ENCODE peak calls at places on chromosomes 3 and 15, in six cellular contexts. K, O, Y, Q, B and U are unnamed samples.

GRCh38 chr15:66803182-66803729 is 101.2 kb downstream of the SMAD6 start:
- DNase-seq in K (peak; percentile 86), O (peak; percentile 87), Y (peak; percentile 97), Q (peak; percentile 94), B (peak; percentile 98), U (no peak)

GRCh38 chr3:57717491-57717890 is 24.6 kb upstream of the DENND6A start:
- DNase-seq in K (no peak), O (no peak), Y (no peak), Q (no peak), B (no peak), U (no peak)

GRCh38 chr3:128418900-128419299 is 47.8 kb downstream of the DNAJB8 start:
- DNase-seq in K (no peak), O (no peak), Y (no peak), Q (no peak), B (no peak), U (no peak)

GRCh38 chr15:63236272-63236671 is 41.1 kb upstream of the APH1B start:
- DNase-seq in K (no peak), O (peak; percentile 42), Y (no peak), Q (no peak), B (peak; percentile 68), U (no peak)

GRCh38 chr15:66578286-66578875 is 12.6 kb upstream of the LCTL start:
- DNase-seq in K (no peak), O (peak; percentile 57), Y (no peak), Q (peak; percentile 16), B (peak; percentile 93), U (peak; percentile 72)

GRCh38 chr3:142272200-142272891 is 47.0 kb upstream of the GK5 start:
- DNase-seq in K (no peak), O (no peak), Y (no peak), Q (no peak), B (peak; percentile 49), U (no peak)

GRCh38 chr3:45606991-45607712 is 12.6 kb downstream of the LIMD1 start:
- DNase-seq in K (no peak), O (no peak), Y (no peak), Q (no peak), B (no peak), U (no peak)

GRCh38 chr15:101596633-101597032 is 55.5 kb downstream of the TM2D3 start:
- DNase-seq in K (no peak), O (no peak), Y (no peak), Q (no peak), B (no peak), U (no peak)

GRCh38 chr3:172132159-172132586 is 92.8 kb downstream of the FNDC3B start:
- DNase-seq in K (no peak), O (no peak), Y (no peak), Q (no peak), B (no peak), U (peak; percentile 70)

GRCh38 chr3:156826144-156826895 is at the start of gene LEKR1:
- DNase-seq in K (peak; percentile 83), O (peak; percentile 94), Y (peak; percentile 86), Q (peak; percentile 85), B (peak; percentile 97), U (no peak)

GRCh38 chr3:21938267-21938681 is 187.3 kb upstream of the ZNF385D start:
- DNase-seq in K (no peak), O (no peak), Y (no peak), Q (no peak), B (no peak), U (no peak)

GRCh38 chr15:74215958-74216357 is 13.4 kb upstream of the STRA6 start:
- DNase-seq in K (no peak), O (no peak), Y (no peak), Q (no peak), B (no peak), U (no peak)

GRCh38 chr3:103126111-103126510 is 691.3 kb downstream of the ZPLD1 start:
- DNase-seq in K (no peak), O (no peak), Y (no peak), Q (peak; percentile 9), B (no peak), U (no peak)

GRCh38 chr3:184572528-184573270 is 11.1 kb downstream of the EPHB3 start:
- DNase-seq in K (no peak), O (no peak), Y (no peak), Q (no peak), B (no peak), U (no peak)

GRCh38 chr3:14122301-14122700 is 2.4 kb downstream of the CHCHD4 start:
- DNase-seq in K (no peak), O (peak; percentile 54), Y (no peak), Q (no peak), B (no peak), U (no peak)

GRCh38 chr3:42421818-42422796 is 11.7 kb upstream of the LYZL4 start:
- DNase-seq in K (no peak), O (no peak), Y (no peak), Q (no peak), B (no peak), U (no peak)

GRCh38 chr15:22973286-22973685 is 6.9 kb downstream of the CYFIP1 start:
- DNase-seq in K (no peak), O (no peak), Y (no peak), Q (no peak), B (no peak), U (no peak)

GRCh38 chr3:82163907-82164520 is 402.6 kb upstream of the GBE1 start:
- DNase-seq in K (no peak), O (peak; percentile 44), Y (no peak), Q (no peak), B (peak; percentile 38), U (peak; percentile 51)

GRCh38 chr15:69468241-69469121 is 15.9 kb downstream of the RPLP1 start:
- DNase-seq in K (no peak), O (peak; percentile 97), Y (peak; percentile 64), Q (peak; percentile 90), B (peak; percentile 33), U (peak; percentile 80)

GRCh38 chr15:60590935-60591490 is 112.1 kb upstream of the ICE2 start:
- DNase-seq in K (peak; percentile 67), O (peak; percentile 51), Y (peak; percentile 73), Q (no peak), B (peak; percentile 36), U (no peak)

GRCh38 chr15:25939122-25939521 is 76.0 kb upstream of the ATP10A start:
- DNase-seq in K (no peak), O (no peak), Y (no peak), Q (no peak), B (no peak), U (no peak)

GRCh38 chr3:108180214-108180613 is 42.0 kb downstream of the IFT57 start:
- DNase-seq in K (no peak), O (peak; percentile 54), Y (no peak), Q (no peak), B (peak; percentile 31), U (no peak)

GRCh38 chr3:150828997-150829396 is 66.0 kb upstream of the SIAH2 start:
- DNase-seq in K (no peak), O (no peak), Y (no peak), Q (no peak), B (no peak), U (no peak)

GRCh38 chr3:3689601-3690375 is 109.4 kb upstream of the LRRN1 start:
- DNase-seq in K (no peak), O (no peak), Y (no peak), Q (no peak), B (no peak), U (no peak)
- H3K4me3 ChIP-seq in K (no peak overlapping the region), O (no peak overlapping the region), Y (no peak overlapping the region), Q (no peak overlapping the region), B (no peak overlapping the region), U (no peak overlapping the region)

GRCh38 chr3:49028298-49028672 is 913 bp downstream of the IMPDH2 start:
- DNase-seq in K (peak; percentile 24), O (no peak), Y (no peak), Q (no peak), B (no peak), U (no peak)
- H3K4me3 ChIP-seq in K (peak overlapping the region; percentile 80), O (peak overlapping the region; percentile 97), Y (peak overlapping the region; percentile 76), Q (peak overlapping the region; percentile 70), B (peak overlapping the region; percentile 82), U (peak overlapping the region; percentile 89)

GRCh38 chr3:196159952-196160804 is 51.0 kb downstream of the ZDHHC19 start:
- DNase-seq in K (peak; percentile 74), O (peak; percentile 76), Y (no peak), Q (no peak), B (peak; percentile 59), U (peak; percentile 87)
- H3K4me3 ChIP-seq in K (no peak overlapping the region), O (no peak overlapping the region), Y (no peak overlapping the region), Q (no peak overlapping the region), B (no peak overlapping the region), U (no peak overlapping the region)

GRCh38 chr3:185822221-185822956 is 2.5 kb downstream of the IGF2BP2 start:
- DNase-seq in K (peak; percentile 32), O (peak; percentile 71), Y (no peak), Q (no peak), B (peak; percentile 76), U (no peak)

GRCh38 chr3:185823280-185824044 is 1.4 kb downstream of the IGF2BP2 start:
- DNase-seq in K (peak; percentile 80), O (peak; percentile 58), Y (no peak), Q (no peak), B (peak; percentile 47), U (no peak)

GRCh38 chr3:185824051-185824466 is 783 bp downstream of the IGF2BP2 start:
- DNase-seq in K (peak; percentile 77), O (no peak), Y (no peak), Q (no peak), B (no peak), U (no peak)

GRCh38 chr3:185820973-185821758 is 3.7 kb downstream of the IGF2BP2 start:
- DNase-seq in K (no peak), O (peak; percentile 87), Y (no peak), Q (no peak), B (peak; percentile 89), U (no peak)

GRCh38 chr3:185822957-185823279 is 1.9 kb downstream of the IGF2BP2 start:
- DNase-seq in K (no peak), O (no peak), Y (no peak), Q (no peak), B (no peak), U (no peak)
- H3K4me3 ChIP-seq in K (peak overlapping the region; percentile 94), O (peak overlapping the region; percentile 77), Y (peak overlapping the region; percentile 67), Q (peak overlapping the region; percentile 95), B (peak overlapping the region; percentile 87), U (peak overlapping the region; percentile 27)

DNA sequence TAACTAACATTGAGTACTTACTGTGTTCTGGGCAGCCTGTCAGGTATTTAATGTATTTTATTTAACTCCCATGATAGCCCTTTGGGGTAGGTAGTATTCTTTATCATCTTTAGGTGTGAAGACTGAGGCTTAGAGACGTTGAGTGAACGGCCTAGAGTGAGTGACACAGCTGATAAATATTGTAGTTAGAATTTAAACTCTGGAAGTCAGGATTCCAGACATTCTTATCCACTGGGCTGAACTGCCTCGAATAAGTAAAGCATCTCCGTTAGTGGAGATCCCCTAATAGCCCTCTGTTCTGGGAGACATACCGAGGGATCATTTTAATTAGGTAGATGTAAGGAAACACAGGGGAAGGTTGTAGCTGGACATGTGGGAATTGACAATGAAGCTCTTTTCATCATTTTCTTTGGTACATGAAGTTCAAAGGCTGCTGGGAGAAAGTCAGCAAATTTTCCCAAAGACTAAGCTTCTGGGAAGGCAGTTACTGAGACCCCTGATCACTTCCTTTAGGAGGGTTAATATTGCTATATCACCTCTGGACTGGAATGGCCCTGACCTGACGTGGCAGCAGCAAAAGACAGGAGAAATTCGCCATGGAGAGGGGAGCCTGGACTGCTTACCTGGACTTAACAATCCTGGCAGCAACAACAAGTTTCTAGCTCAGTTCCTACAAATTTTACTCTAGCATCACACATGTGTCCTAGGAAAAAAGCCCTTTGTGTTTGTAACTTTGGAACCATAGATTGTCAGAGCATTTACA is 11.7 kb upstream of the PDCD6IP start:
- DNase-seq in K (no peak), O (no peak), Y (no peak), Q (no peak), B (no peak), U (no peak)
- H3K4me3 ChIP-seq in K (no peak overlapping the region), O (no peak overlapping the region), Y (peak overlapping the region; percentile 57), Q (no peak overlapping the region), B (peak overlapping the region; percentile 41), U (no peak overlapping the region)